ENCODE peak calls at places on chromosomes 1 and 21, in nine cellular contexts. H is left lung, B is lower leg skin, D is coronary artery, G is DND-41, K is left ventricle myocardium inferior, S is neural progenitor cell, P is tibial artery, C is tibial nerve. A is an unnamed sample.

GRCh38 chr1:164759945-164760584 is 201.1 kb downstream of the PBX1 start:
- DNase-seq in C (no peak), P (no peak), K (no peak), H (no peak), S (no peak), G (no peak), D (no peak), B (no peak), A (no peak)

GRCh38 chr1:112297536-112297935 is 98.5 kb upstream of the CTTNBP2NL start:
- DNase-seq in H (no peak), S (no peak), D (no peak), B (no peak), K (no peak), P (no peak), C (no peak), G (no peak), A (no peak)

GRCh38 chr1:198683449-198683848 is 44.6 kb downstream of the PTPRC start:
- DNase-seq in C (no peak), K (no peak), S (no peak), H (no peak), G (no peak), D (no peak), P (no peak), B (no peak), A (no peak)

GRCh38 chr1:108045370-108045950 is 80.5 kb upstream of the VAV3 start:
- DNase-seq in P (no peak), B (no peak), C (no peak), D (no peak), K (no peak), H (no peak), G (no peak), S (no peak), A (no peak)

GRCh38 chr1:19651141-19651737 is 7.1 kb downstream of the NBL1 start:
- DNase-seq in H (no peak), K (peak; percentile 59), S (peak; percentile 75), P (peak; percentile 80), C (peak; percentile 55), D (no peak), B (no peak), G (peak; percentile 34), A (peak; percentile 55)

GRCh38 chr1:14869197-14869596 is 270.7 kb downstream of the KAZN start:
- DNase-seq in P (no peak), C (no peak), S (no peak), K (no peak), B (no peak), H (no peak), D (no peak), G (no peak), A (no peak)

GRCh38 chr1:89382479-89382878 is 18.6 kb downstream of the GBP6 start:
- DNase-seq in B (no peak), S (peak; percentile 15), H (no peak), C (no peak), G (no peak), P (no peak), D (no peak), K (no peak), A (no peak)

GRCh38 chr1:145978860-145979745 is 14.6 kb downstream of the POLR3GL start:
- DNase-seq in P (peak; percentile 97), H (peak; percentile 96), C (peak; percentile 97), K (peak; percentile 92), D (peak; percentile 96), B (peak; percentile 98), S (peak; percentile 91), G (peak; percentile 86), A (peak; percentile 99)

GRCh38 chr1:234727018-234727757 is 117.2 kb upstream of the IRF2BP2 start:
- DNase-seq in G (no peak), B (no peak), P (no peak), S (peak; percentile 37), C (no peak), H (no peak), D (no peak), K (no peak), A (peak; percentile 71)

GRCh38 chr1:172609528-172609927 is 49.4 kb upstream of the FASLG start:
- DNase-seq in K (no peak), G (no peak), D (no peak), B (no peak), S (no peak), H (no peak), P (no peak), C (no peak), A (peak; percentile 14)

DNA sequence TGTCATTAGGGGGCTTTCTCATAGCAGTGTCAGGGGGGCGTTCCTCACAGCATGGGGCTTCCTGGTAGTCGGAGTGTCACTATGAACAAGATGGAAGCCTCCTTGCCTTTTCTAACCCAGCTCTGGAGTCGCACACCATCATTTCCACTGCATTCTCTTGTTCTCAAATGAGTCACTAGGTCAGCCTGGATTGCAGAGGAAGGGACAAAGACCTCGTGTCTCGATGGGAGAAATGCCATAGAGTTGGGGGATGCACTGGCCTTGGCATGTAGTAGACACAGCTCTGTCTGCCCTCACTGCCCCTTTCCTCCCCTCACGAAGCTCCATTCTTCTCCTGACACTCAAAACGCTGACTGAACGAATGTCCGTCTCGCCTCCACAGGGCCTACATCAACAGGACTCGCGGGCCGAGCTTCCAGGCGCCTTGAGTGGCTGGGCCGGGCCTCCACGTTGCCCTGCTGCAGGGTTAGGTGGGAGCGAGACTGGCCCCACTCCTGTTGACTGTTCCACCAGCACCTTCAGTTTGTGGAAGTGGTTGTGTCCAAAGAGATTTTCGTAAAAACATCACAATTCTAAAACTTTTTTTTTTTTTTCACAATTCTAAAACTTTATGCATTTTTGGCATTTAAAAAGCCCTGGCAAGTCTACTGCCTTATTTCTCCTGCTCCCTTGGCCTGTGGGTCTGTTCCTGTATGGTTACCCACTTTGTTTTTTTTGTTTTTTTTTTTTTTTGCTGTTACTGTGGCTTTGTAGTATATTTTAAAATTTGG is 18.8 kb downstream of the PKNOX1 start:
- DNase-seq in H (no peak), G (no peak), S (no peak), P (peak; percentile 39), D (no peak), B (no peak), K (no peak), C (no peak), A (no peak)
- H3K4me3 ChIP-seq in H (no peak overlapping the region), G (no peak overlapping the region), S (no peak overlapping the region), P (no peak overlapping the region), D (no peak overlapping the region), B (no peak overlapping the region), K (no peak overlapping the region), C (no peak overlapping the region), A (no peak overlapping the region)

GRCh38 chr1:180632326-180633088 is 685 bp downstream of the XPR1 start:
- DNase-seq in B (no peak), G (peak; percentile 67), K (peak; percentile 62), P (no peak), C (peak; percentile 46), S (peak; percentile 84), H (peak; percentile 65), D (no peak), A (peak; percentile 64)
- TF ChIP-seq CTCF in B (no peak), G (peak; percentile 58), K (no peak), P (no peak), C (no peak), S (peak; percentile 47), H (no peak), D (no peak), A (peak; percentile 24)

DNA sequence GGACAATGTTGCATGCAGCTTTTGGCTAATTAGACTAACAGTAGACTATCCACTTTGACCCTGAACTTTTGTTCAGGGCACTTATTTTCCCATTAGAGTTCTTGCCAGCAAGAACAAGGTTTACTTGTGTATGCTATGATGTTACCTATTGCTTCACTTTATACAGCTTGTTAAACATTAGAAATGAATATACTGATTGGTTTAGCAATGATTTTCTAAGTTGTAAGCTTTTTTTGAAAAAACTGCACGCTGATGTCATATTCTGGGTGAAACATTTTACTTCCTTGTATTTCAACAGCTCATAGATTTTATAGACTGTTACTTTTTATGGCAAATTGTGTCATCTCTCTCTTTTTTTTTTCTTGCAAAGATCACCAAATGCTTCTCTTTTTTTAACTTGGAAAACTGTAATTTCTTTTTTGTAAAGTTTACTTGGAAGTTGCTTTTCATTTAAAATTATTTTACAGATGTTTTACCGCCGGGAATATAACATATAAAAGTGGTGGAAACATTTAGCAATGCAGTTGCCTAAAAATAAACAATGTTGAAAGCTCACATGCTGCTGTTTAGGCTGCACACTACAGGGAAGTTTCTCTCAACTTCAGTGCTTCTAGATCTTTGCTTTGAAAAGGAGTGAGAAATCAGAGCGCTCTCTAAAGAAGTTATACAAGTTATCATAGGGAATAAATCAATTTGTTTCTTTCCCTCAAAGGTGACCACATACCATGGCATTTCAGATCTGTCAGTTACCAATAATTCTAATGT is 215.3 kb upstream of the NFIA start:
- DNase-seq in D (no peak), C (no peak), B (no peak), P (no peak), S (no peak), H (no peak), K (no peak), G (no peak), A (no peak)
- H3K4me3 ChIP-seq in D (no peak overlapping the region), C (no peak overlapping the region), B (no peak overlapping the region), P (no peak overlapping the region), S (no peak overlapping the region), H (no peak overlapping the region), K (peak overlapping the region; percentile 7), G (no peak overlapping the region), A (no peak overlapping the region)

GRCh38 chr1:192805832-192806323 is 3.0 kb upstream of the RGS2 start:
- DNase-seq in C (peak; percentile 22), B (peak; percentile 29), G (no peak), D (no peak), H (no peak), P (no peak), S (peak; percentile 36), K (no peak), A (peak; percentile 66)
- TF ChIP-seq CTCF in C (peak; percentile 26), B (no peak), G (peak; percentile 71), D (no peak), H (peak; percentile 52), P (peak; percentile 70), S (peak; percentile 66), K (peak; percentile 54), A (peak; percentile 59)

GRCh38 chr1:85048296-85049064 is at the start of gene MCOLN3:
- DNase-seq in P (no peak), D (no peak), H (peak; percentile 66), K (peak; percentile 17), B (peak; percentile 23), G (no peak), S (peak; percentile 77), C (no peak), A (peak; percentile 51)
- H3K4me3 ChIP-seq in P (peak within 1 kb of the TSS; percentile 59), D (peak within 1 kb of the TSS; percentile 73), H (peak within 1 kb of the TSS; percentile 46), K (peak within 1 kb of the TSS; percentile 67), B (peak within 1 kb of the TSS; percentile 33), G (no peak within 1 kb of the TSS), S (peak within 1 kb of the TSS; percentile 59), C (peak within 1 kb of the TSS; percentile 32), A (peak within 1 kb of the TSS; percentile 58)

A was measured in GM12865.